ENCODE peak calls at places on chromosomes 1 and 21, in nine cellular contexts. One of them, this sample, is unnamed.

GRCh38 chr1:106677181-106677580 is 379.3 kb upstream of the PRMT6 start:
- DNase-seq in stimulated activated CD4-positive, alpha-beta T cell treated with anti-CD3 and anti-CD28 coated beads, Interleukin-15, amount 100 ng/mL, for 1 hour: no peak
- DNase-seq in ureter: no peak
- DNase-seq in activated CD4-positive, CD25-positive, alpha-beta regulatory T cell treated with anti-CD3 and anti-CD28 coated beads, Interleukin-2, amount 50 U/mL, for 72 hours: no peak
- DNase-seq in LNCaP clone FGC: no peak
- DNase-seq in EH: no peak
- DNase-seq in osteoblast: no peak
- DNase-seq in frontal cortex: no peak
- DNase-seq in fibroblast of the conjunctiva: no peak
- DNase-seq in this sample: no peak

GRCh38 chr1:167447521-167448136 is 70.7 kb downstream of the CD247 start:
- DNase-seq in stimulated activated CD4-positive, alpha-beta T cell treated with anti-CD3 and anti-CD28 coated beads, Interleukin-15, amount 100 ng/mL, for 1 hour: peak; percentile 46
- DNase-seq in ureter: peak; percentile 65
- DNase-seq in activated CD4-positive, CD25-positive, alpha-beta regulatory T cell treated with anti-CD3 and anti-CD28 coated beads, Interleukin-2, amount 50 U/mL, for 72 hours: peak; percentile 59
- DNase-seq in LNCaP clone FGC: no peak
- DNase-seq in EH: peak; percentile 3
- DNase-seq in osteoblast: peak; percentile 15
- DNase-seq in frontal cortex: no peak
- DNase-seq in fibroblast of the conjunctiva: no peak
- DNase-seq in this sample: no peak

GRCh38 chr1:84297546-84298244 is 3.8 kb upstream of the SAMD13 start:
- DNase-seq in stimulated activated CD4-positive, alpha-beta T cell treated with anti-CD3 and anti-CD28 coated beads, Interleukin-15, amount 100 ng/mL, for 1 hour: no peak
- DNase-seq in ureter: no peak
- DNase-seq in activated CD4-positive, CD25-positive, alpha-beta regulatory T cell treated with anti-CD3 and anti-CD28 coated beads, Interleukin-2, amount 50 U/mL, for 72 hours: no peak
- DNase-seq in LNCaP clone FGC: no peak
- DNase-seq in EH: no peak
- DNase-seq in osteoblast: no peak
- DNase-seq in frontal cortex: no peak
- DNase-seq in fibroblast of the conjunctiva: no peak
- DNase-seq in this sample: no peak

GRCh38 chr1:161390559-161390858 is 22.8 kb upstream of the CFAP126 start:
- DNase-seq in stimulated activated CD4-positive, alpha-beta T cell treated with anti-CD3 and anti-CD28 coated beads, Interleukin-15, amount 100 ng/mL, for 1 hour: no peak
- DNase-seq in ureter: no peak
- DNase-seq in activated CD4-positive, CD25-positive, alpha-beta regulatory T cell treated with anti-CD3 and anti-CD28 coated beads, Interleukin-2, amount 50 U/mL, for 72 hours: no peak
- DNase-seq in LNCaP clone FGC: no peak
- DNase-seq in EH: no peak
- DNase-seq in osteoblast: no peak
- DNase-seq in frontal cortex: no peak
- DNase-seq in fibroblast of the conjunctiva: no peak
- DNase-seq in this sample: no peak

GRCh38 chr1:41738010-41738409 is 180.7 kb downstream of the HIVEP3 start:
- DNase-seq in stimulated activated CD4-positive, alpha-beta T cell treated with anti-CD3 and anti-CD28 coated beads, Interleukin-15, amount 100 ng/mL, for 1 hour: no peak
- DNase-seq in ureter: no peak
- DNase-seq in activated CD4-positive, CD25-positive, alpha-beta regulatory T cell treated with anti-CD3 and anti-CD28 coated beads, Interleukin-2, amount 50 U/mL, for 72 hours: no peak
- DNase-seq in LNCaP clone FGC: no peak
- DNase-seq in EH: no peak
- DNase-seq in osteoblast: no peak
- DNase-seq in frontal cortex: no peak
- DNase-seq in fibroblast of the conjunctiva: no peak
- DNase-seq in this sample: no peak

GRCh38 chr1:158554352-158554751 is at the start of gene OR6Y1:
- DNase-seq in stimulated activated CD4-positive, alpha-beta T cell treated with anti-CD3 and anti-CD28 coated beads, Interleukin-15, amount 100 ng/mL, for 1 hour: no peak
- DNase-seq in ureter: no peak
- DNase-seq in activated CD4-positive, CD25-positive, alpha-beta regulatory T cell treated with anti-CD3 and anti-CD28 coated beads, Interleukin-2, amount 50 U/mL, for 72 hours: no peak
- DNase-seq in LNCaP clone FGC: no peak
- DNase-seq in EH: no peak
- DNase-seq in osteoblast: no peak
- DNase-seq in frontal cortex: no peak
- DNase-seq in fibroblast of the conjunctiva: no peak
- DNase-seq in this sample: no peak

GRCh38 chr1:217138173-217138838 is 415.1 kb upstream of the ESRRG start:
- DNase-seq in stimulated activated CD4-positive, alpha-beta T cell treated with anti-CD3 and anti-CD28 coated beads, Interleukin-15, amount 100 ng/mL, for 1 hour: no peak
- DNase-seq in ureter: no peak
- DNase-seq in activated CD4-positive, CD25-positive, alpha-beta regulatory T cell treated with anti-CD3 and anti-CD28 coated beads, Interleukin-2, amount 50 U/mL, for 72 hours: no peak
- DNase-seq in LNCaP clone FGC: no peak
- DNase-seq in EH: no peak
- DNase-seq in osteoblast: peak; percentile 80
- DNase-seq in frontal cortex: no peak
- DNase-seq in fibroblast of the conjunctiva: no peak
- DNase-seq in this sample: no peak

GRCh38 chr1:115980156-115980555 is 3.8 kb downstream of the SLC22A15 start:
- DNase-seq in stimulated activated CD4-positive, alpha-beta T cell treated with anti-CD3 and anti-CD28 coated beads, Interleukin-15, amount 100 ng/mL, for 1 hour: no peak
- DNase-seq in ureter: no peak
- DNase-seq in activated CD4-positive, CD25-positive, alpha-beta regulatory T cell treated with anti-CD3 and anti-CD28 coated beads, Interleukin-2, amount 50 U/mL, for 72 hours: no peak
- DNase-seq in LNCaP clone FGC: no peak
- DNase-seq in EH: no peak
- DNase-seq in osteoblast: no peak
- DNase-seq in frontal cortex: no peak
- DNase-seq in fibroblast of the conjunctiva: no peak
- DNase-seq in this sample: no peak

GRCh38 chr21:42545317-42545716 is 31.7 kb downstream of the SLC37A1 start:
- DNase-seq in stimulated activated CD4-positive, alpha-beta T cell treated with anti-CD3 and anti-CD28 coated beads, Interleukin-15, amount 100 ng/mL, for 1 hour: no peak
- DNase-seq in ureter: no peak
- DNase-seq in activated CD4-positive, CD25-positive, alpha-beta regulatory T cell treated with anti-CD3 and anti-CD28 coated beads, Interleukin-2, amount 50 U/mL, for 72 hours: no peak
- DNase-seq in LNCaP clone FGC: no peak
- DNase-seq in EH: no peak
- DNase-seq in osteoblast: no peak
- DNase-seq in frontal cortex: no peak
- DNase-seq in fibroblast of the conjunctiva: no peak
- DNase-seq in this sample: no peak

GRCh38 chr1:100449477-100449876 is 88.5 kb upstream of the GPR88 start:
- DNase-seq in stimulated activated CD4-positive, alpha-beta T cell treated with anti-CD3 and anti-CD28 coated beads, Interleukin-15, amount 100 ng/mL, for 1 hour: no peak
- DNase-seq in ureter: no peak
- DNase-seq in activated CD4-positive, CD25-positive, alpha-beta regulatory T cell treated with anti-CD3 and anti-CD28 coated beads, Interleukin-2, amount 50 U/mL, for 72 hours: no peak
- DNase-seq in LNCaP clone FGC: no peak
- DNase-seq in EH: no peak
- DNase-seq in osteoblast: no peak
- DNase-seq in frontal cortex: no peak
- DNase-seq in fibroblast of the conjunctiva: no peak
- DNase-seq in this sample: no peak

GRCh38 chr1:146007048-146007784 is 10.8 kb upstream of the TXNIP start:
- DNase-seq in stimulated activated CD4-positive, alpha-beta T cell treated with anti-CD3 and anti-CD28 coated beads, Interleukin-15, amount 100 ng/mL, for 1 hour: peak; percentile 50
- DNase-seq in ureter: peak; percentile 79
- DNase-seq in activated CD4-positive, CD25-positive, alpha-beta regulatory T cell treated with anti-CD3 and anti-CD28 coated beads, Interleukin-2, amount 50 U/mL, for 72 hours: peak; percentile 60
- DNase-seq in LNCaP clone FGC: no peak
- DNase-seq in EH: peak; percentile 77
- DNase-seq in osteoblast: peak; percentile 69
- DNase-seq in frontal cortex: peak; percentile 67
- DNase-seq in fibroblast of the conjunctiva: peak; percentile 83
- DNase-seq in this sample: peak; percentile 77

GRCh38 chr1:224784606-224785328 is 144.7 kb upstream of the DNAH14 start:
- DNase-seq in stimulated activated CD4-positive, alpha-beta T cell treated with anti-CD3 and anti-CD28 coated beads, Interleukin-15, amount 100 ng/mL, for 1 hour: no peak
- DNase-seq in ureter: no peak
- DNase-seq in activated CD4-positive, CD25-positive, alpha-beta regulatory T cell treated with anti-CD3 and anti-CD28 coated beads, Interleukin-2, amount 50 U/mL, for 72 hours: no peak
- DNase-seq in LNCaP clone FGC: peak; percentile 77
- DNase-seq in EH: peak; percentile 30
- DNase-seq in osteoblast: peak; percentile 91
- DNase-seq in frontal cortex: no peak
- DNase-seq in fibroblast of the conjunctiva: peak; percentile 40
- DNase-seq in this sample: no peak

This sample was measured in testis.